ENCODE peak calls at places on chromosomes 11 and 22, in ten cellular contexts. T is fibroblast of pulmonary artery; P is WTC11; X is right atrium auricular region; G is heart right ventricle; A is CD4-positive, alpha-beta T cell; V is colonic mucosa; O is WERI-Rb-1; S is neural crest cell; W is upper lobe of left lung. Y is an unnamed sample.

GRCh38 chr22:37797874-37798500 is 9.7 kb upstream of the GCAT start:
- DNase-seq in T (no peak), P (no peak), X (no peak), G (no peak), A (no peak), V (no peak), O (no peak), S (no peak), W (no peak), Y (no peak)

GRCh38 chr11:85685131-85685819 is 720 bp downstream of the CCDC89 start:
- DNase-seq in T (peak), P (no peak), X (no peak), G (no peak), A (no peak), V (no peak), O (no peak), S (no peak), W (peak), Y (no peak)

GRCh38 chr22:46934746-46935491 is 172.5 kb downstream of the TBC1D22A start:
- DNase-seq in T (peak), P (no peak), X (peak), G (no peak), A (no peak), V (peak), O (no peak), S (no peak), W (peak), Y (no peak)

GRCh38 chr11:13947379-13947778 is 15.1 kb upstream of the SPON1 start:
- DNase-seq in T (no peak), P (no peak), X (no peak), G (no peak), A (no peak), V (no peak), O (no peak), S (no peak), W (no peak), Y (no peak)

GRCh38 chr11:9664276-9665171 is 647 bp downstream of the SWAP70 start:
- DNase-seq in T (peak), P (peak), X (peak), G (peak), A (peak), V (peak), O (peak), S (peak), W (peak), Y (no peak)

GRCh38 chr11:10913075-10913474 is 55.2 kb upstream of the ZBED5 start:
- DNase-seq in T (no peak), P (no peak), X (no peak), G (no peak), A (no peak), V (no peak), O (no peak), S (no peak), W (no peak), Y (no peak)

GRCh38 chr11:69093106-69093505 is 44.4 kb downstream of the TPCN2 start:
- DNase-seq in T (no peak), P (no peak), X (no peak), G (no peak), A (no peak), V (no peak), O (no peak), S (no peak), W (no peak), Y (no peak)

GRCh38 chr11:71502871-71503435 is 24.1 kb upstream of the KRTAP5-7 start:
- DNase-seq in T (no peak), P (no peak), X (no peak), G (no peak), A (no peak), V (no peak), O (no peak), S (no peak), W (no peak), Y (no peak)

GRCh38 chr11:120645639-120646038 is 134.1 kb downstream of the GRIK4 start:
- DNase-seq in T (no peak), P (peak), X (no peak), G (no peak), A (no peak), V (no peak), O (no peak), S (no peak), W (no peak), Y (no peak)

GRCh38 chr11:27485930-27486773 is 13.6 kb upstream of the LGR4 start:
- DNase-seq in T (peak), P (no peak), X (no peak), G (no peak), A (peak), V (peak), O (no peak), S (peak), W (no peak), Y (peak)

GRCh38 chr11:11347583-11347982 is 5.5 kb downstream of the CSNK2A3 start:
- DNase-seq in T (no peak), P (no peak), X (no peak), G (peak), A (no peak), V (peak), O (no peak), S (no peak), W (no peak), Y (peak)

GRCh38 chr11:65439331-65440181 is 17.0 kb downstream of the NEAT1 start:
- DNase-seq in T (peak), P (no peak), X (peak), G (no peak), A (no peak), V (peak), O (no peak), S (no peak), W (no peak), Y (no peak)

GRCh38 chr11:74282421-74282820 is 29.0 kb downstream of the P4HA3 start:
- DNase-seq in T (no peak), P (no peak), X (no peak), G (no peak), A (no peak), V (no peak), O (no peak), S (no peak), W (no peak), Y (no peak)

GRCh38 chr11:17171342-17171741 is 36.4 kb downstream of the PIK3C2A start:
- DNase-seq in T (peak), P (no peak), X (no peak), G (no peak), A (no peak), V (no peak), O (no peak), S (no peak), W (no peak), Y (no peak)

GRCh38 chr22:46537946-46538815 is 761 bp upstream of the CELSR1 start:
- DNase-seq in T (peak), P (peak), X (no peak), G (no peak), A (no peak), V (no peak), O (peak), S (peak), W (peak), Y (no peak)

GRCh38 chr11:130390071-130390758 is 38.2 kb downstream of the ADAMTS8 start:
- DNase-seq in T (peak), P (no peak), X (no peak), G (no peak), A (no peak), V (no peak), O (peak), S (no peak), W (no peak), Y (no peak)

GRCh38 chr11:33692013-33692504 is 8.6 kb downstream of the C11orf91 start:
- DNase-seq in T (peak), P (no peak), X (peak), G (no peak), A (no peak), V (peak), O (no peak), S (no peak), W (no peak), Y (peak)

GRCh38 chr11:76445122-76446084 is 585 bp downstream of the EMSY start:
- DNase-seq in T (peak), P (peak), X (peak), G (peak), A (peak), V (peak), O (peak), S (peak), W (peak), Y (peak)
- TF ChIP-seq CTCF in T (no peak), P (no peak), X (no peak), G (peak), A (no peak), V (no peak), O (peak), S (peak), W (no peak), Y (no peak)

GRCh38 chr11:63273685-63274084 is 30.3 kb upstream of the SLC22A25 start:
- DNase-seq in T (no peak), P (no peak), X (no peak), G (no peak), A (no peak), V (no peak), O (no peak), S (no peak), W (no peak), Y (no peak)

GRCh38 chr11:63282579-63282978 is 39.2 kb upstream of the SLC22A25 start:
- DNase-seq in T (no peak), P (no peak), X (no peak), G (no peak), A (no peak), V (no peak), O (no peak), S (no peak), W (no peak), Y (no peak)

GRCh38 chr11:63274776-63275175 is 31.4 kb upstream of the SLC22A25 start:
- DNase-seq in T (no peak), P (no peak), X (no peak), G (no peak), A (no peak), V (no peak), O (no peak), S (no peak), W (no peak), Y (no peak)

GRCh38 chr11:63280920-63281319 is 37.5 kb upstream of the SLC22A25 start:
- DNase-seq in T (no peak), P (no peak), X (no peak), G (no peak), A (no peak), V (no peak), O (no peak), S (no peak), W (no peak), Y (no peak)

DNA sequence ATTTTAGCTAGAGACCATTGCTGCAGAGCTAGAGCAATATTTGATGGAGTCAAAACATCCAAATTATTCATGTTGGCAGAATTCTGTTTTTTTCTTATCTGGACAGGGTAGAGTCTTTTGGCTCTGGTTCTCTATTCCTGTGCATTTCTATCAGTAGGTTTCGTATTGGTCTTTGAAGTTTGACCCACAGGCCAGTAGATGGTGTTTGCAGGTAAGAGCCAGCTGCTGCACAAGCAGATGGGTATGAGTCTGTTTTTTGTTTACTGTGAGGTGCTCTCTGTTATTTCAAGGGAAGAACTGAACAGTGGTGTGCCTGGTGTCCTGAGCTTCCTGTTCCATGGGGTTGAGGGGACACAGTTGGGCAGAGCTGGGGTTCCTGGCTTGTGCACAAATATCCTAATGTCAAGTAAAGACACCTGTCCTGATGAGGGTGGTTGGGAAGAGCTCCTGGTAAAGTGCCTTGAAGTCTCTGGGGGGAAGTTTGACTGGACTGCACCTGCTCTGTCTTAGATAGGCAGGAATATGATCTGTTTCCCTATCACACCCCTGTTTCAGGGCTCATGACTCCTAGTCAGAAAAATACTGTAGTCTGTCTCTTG is 34.0 kb upstream of the SLC22A25 start:
- DNase-seq in T (no peak), P (no peak), X (no peak), G (no peak), A (no peak), V (no peak), O (no peak), S (no peak), W (no peak), Y (no peak)
- TF ChIP-seq CTCF in T (peak), P (no peak), X (no peak), G (no peak), A (no peak), V (no peak), O (no peak), S (no peak), W (no peak), Y (no peak)

DNA sequence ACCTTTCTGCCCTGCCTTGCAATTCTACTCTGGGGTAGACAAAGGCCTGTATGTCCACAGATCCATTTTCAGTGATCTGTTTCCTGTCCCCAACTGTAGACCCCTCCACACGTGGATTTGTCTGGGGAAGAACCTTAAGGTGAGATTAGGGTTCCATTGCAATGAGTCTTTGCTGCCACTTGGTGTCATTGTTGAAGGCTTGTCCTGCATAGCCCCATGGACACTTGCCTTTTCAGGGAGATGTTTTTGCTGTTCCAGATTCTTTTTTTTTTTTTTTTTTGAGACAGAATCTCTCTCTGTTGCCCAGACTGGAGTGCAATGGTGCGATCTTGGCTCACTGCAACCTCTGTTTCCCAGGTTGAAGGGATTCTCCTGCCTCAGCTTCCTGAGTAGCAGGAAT is 21.8 kb downstream of the SERPING1 start:
- DNase-seq in T (no peak), P (no peak), X (no peak), G (no peak), A (no peak), V (no peak), O (no peak), S (no peak), W (no peak), Y (no peak)
- TF ChIP-seq CTCF in T (no peak), P (no peak), X (no peak), G (no peak), A (no peak), V (no peak), O (peak), S (peak), W (no peak), Y (no peak)

GRCh38 chr11:128708660-128709059 is 14.8 kb downstream of the FLI1 start:
- DNase-seq in T (no peak), P (no peak), X (peak), G (no peak), A (no peak), V (no peak), O (no peak), S (no peak), W (no peak), Y (no peak)

GRCh38 chr11:128705124-128705920 is 11.4 kb downstream of the FLI1 start:
- DNase-seq in T (no peak), P (no peak), X (no peak), G (no peak), A (no peak), V (no peak), O (no peak), S (no peak), W (no peak), Y (no peak)

GRCh38 chr11:128711136-128711535 is 17.3 kb downstream of the FLI1 start:
- DNase-seq in T (peak), P (no peak), X (no peak), G (no peak), A (no peak), V (no peak), O (no peak), S (no peak), W (no peak), Y (no peak)

GRCh38 chr11:128707671-128708070 is 13.8 kb downstream of the FLI1 start:
- DNase-seq in T (peak), P (no peak), X (no peak), G (no peak), A (no peak), V (no peak), O (no peak), S (no peak), W (no peak), Y (no peak)

DNA sequence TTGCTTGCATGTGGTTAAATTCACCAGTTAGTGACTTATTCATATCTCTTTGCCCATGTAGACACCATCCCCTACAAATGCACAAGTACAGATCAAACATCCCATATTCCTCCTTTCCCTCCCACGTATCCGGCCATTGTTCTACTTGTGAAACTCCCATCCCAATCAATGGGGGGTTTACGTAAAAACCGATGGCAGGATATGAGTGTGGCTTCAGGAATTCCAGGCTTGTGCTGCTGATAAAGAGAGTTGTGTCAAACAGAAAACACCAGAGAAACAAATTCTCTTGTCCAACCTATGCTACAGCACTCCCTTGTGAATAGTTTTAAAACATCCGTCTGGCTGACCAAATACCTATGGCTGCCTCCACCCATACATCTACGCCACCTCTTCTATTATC is 15.5 kb downstream of the FLI1 start:
- DNase-seq in T (peak), P (no peak), X (peak), G (no peak), A (no peak), V (no peak), O (no peak), S (no peak), W (no peak), Y (no peak)
- TF ChIP-seq CTCF in T (peak), P (no peak), X (no peak), G (peak), A (no peak), V (no peak), O (no peak), S (no peak), W (no peak), Y (no peak)

GRCh38 chr11:59182457-59183151 is 10.7 kb downstream of the DTX4 start:
- DNase-seq in T (no peak), P (peak), X (no peak), G (no peak), A (peak), V (peak), O (peak), S (no peak), W (no peak), Y (no peak)
- TF ChIP-seq CTCF in T (peak), P (peak), X (no peak), G (peak), A (no peak), V (peak), O (peak), S (peak), W (peak), Y (no peak)

Y was measured in dorsolateral prefrontal cortex.